ENCODE peak calls at places on chromosomes 1 and 21, in seven cellular contexts. C is H4; E is stimulated activated CD8-positive, alpha-beta memory T cell treated with anti-CD3 and anti-CD28 coated beads, Interleukin-4, amount 100 ng/mL, for 1 hour; Q is T follicular helper cell; L is NT2/D1; I is left colon; X is LoVo. V is an unnamed sample.

GRCh38 chr1:109274533-109275476 is 8.1 kb downstream of the PSRC1 start:
- DNase-seq in C (peak; percentile 86), E (no peak), Q (no peak), L (no peak), I (peak; percentile 49), X (peak; percentile 71), V (no peak)

GRCh38 chr1:168606096-168606495 is 29.7 kb downstream of the XCL1 start:
- DNase-seq in C (no peak), E (no peak), Q (no peak), L (no peak), I (no peak), X (no peak), V (no peak)

GRCh38 chr1:18539171-18539570 is 58.4 kb downstream of the KLHDC7A start:
- DNase-seq in C (peak; percentile 54), E (no peak), Q (no peak), L (no peak), I (peak; percentile 25), X (no peak), V (no peak)

GRCh38 chr1:147541672-147542548 is 609 bp downstream of the BCL9 start:
- DNase-seq in C (no peak), E (no peak), Q (no peak), L (peak; percentile 51), I (peak; percentile 49), X (no peak), V (peak; percentile 83)

GRCh38 chr1:232793944-232794343 is 11.3 kb upstream of the MAP10 start:
- DNase-seq in C (peak; percentile 79), E (no peak), Q (no peak), L (no peak), I (no peak), X (peak; percentile 41), V (no peak)

GRCh38 chr1:46301406-46302090 is 1.9 kb downstream of the LRRC41 start:
- DNase-seq in C (no peak), E (no peak), Q (peak; percentile 2), L (no peak), I (no peak), X (no peak), V (no peak)

GRCh38 chr1:42179275-42179674 is 14.7 kb upstream of the GUCA2A start:
- DNase-seq in C (no peak), E (no peak), Q (no peak), L (no peak), I (no peak), X (no peak), V (no peak)

GRCh38 chr21:45283019-45283610 is 4.6 kb downstream of the POFUT2 start:
- DNase-seq in C (no peak), E (no peak), Q (no peak), L (no peak), I (no peak), X (no peak), V (no peak)

GRCh38 chr1:172653015-172653709 is 5.7 kb upstream of the FASLG start:
- DNase-seq in C (peak; percentile 46), E (no peak), Q (no peak), L (no peak), I (no peak), X (no peak), V (no peak)

GRCh38 chr1:32919811-32920733 is 18.9 kb upstream of the TMEM54 start:
- DNase-seq in C (peak; percentile 69), E (no peak), Q (no peak), L (no peak), I (no peak), X (no peak), V (no peak)

GRCh38 chr21:26888256-26888655 is 43.0 kb upstream of the ADAMTS1 start:
- DNase-seq in C (no peak), E (no peak), Q (no peak), L (no peak), I (no peak), X (no peak), V (no peak)

GRCh38 chr21:35324372-35325220 is 275.5 kb upstream of the RUNX1 start:
- DNase-seq in C (peak; percentile 80), E (no peak), Q (no peak), L (peak; percentile 20), I (no peak), X (peak; percentile 22), V (no peak)

GRCh38 chr1:43975249-43975961 is 645 bp downstream of the ATP6V0B start:
- DNase-seq in C (no peak), E (no peak), Q (peak; percentile 48), L (no peak), I (peak; percentile 79), X (no peak), V (peak; percentile 70)

GRCh38 chr1:29506678-29507225 is 270.4 kb downstream of the PTPRU start:
- DNase-seq in C (no peak), E (no peak), Q (no peak), L (no peak), I (no peak), X (no peak), V (no peak)

GRCh38 chr1:212311836-212312497 is 26.8 kb downstream of the PPP2R5A start:
- DNase-seq in C (no peak), E (no peak), Q (no peak), L (no peak), I (no peak), X (no peak), V (no peak)

GRCh38 chr1:50724626-50725286 is 235.3 kb downstream of the FAF1 start:
- DNase-seq in C (no peak), E (no peak), Q (no peak), L (no peak), I (no peak), X (no peak), V (no peak)

GRCh38 chr1:151393583-151393982 is 5.8 kb upstream of the PSMB4 start:
- DNase-seq in C (no peak), E (no peak), Q (no peak), L (no peak), I (no peak), X (no peak), V (no peak)

GRCh38 chr21:45417256-45417950 is 12.4 kb downstream of the COL18A1 start:
- DNase-seq in C (peak; percentile 43), E (no peak), Q (no peak), L (no peak), I (no peak), X (no peak), V (no peak)

GRCh38 chr1:29062157-29062942 is 61.4 kb downstream of the TMEM200B start:
- DNase-seq in C (no peak), E (no peak), Q (no peak), L (no peak), I (no peak), X (no peak), V (no peak)

GRCh38 chr1:243433737-243434370 is 178.0 kb downstream of the SDCCAG8 start:
- DNase-seq in C (no peak), E (no peak), Q (no peak), L (no peak), I (no peak), X (no peak), V (no peak)

GRCh38 chr1:35576061-35576765 is 3.1 kb downstream of the TFAP2E start:
- DNase-seq in C (no peak), E (no peak), Q (no peak), L (no peak), I (no peak), X (no peak), V (no peak)

GRCh38 chr21:25573409-25574206 is 33.7 kb downstream of the MRPL39 start:
- DNase-seq in C (peak; percentile 80), E (no peak), Q (peak; percentile 34), L (no peak), I (no peak), X (peak; percentile 16), V (no peak)

GRCh38 chr1:16072616-16073484 is 601 bp downstream of the FAM131C start:
- DNase-seq in C (no peak), E (no peak), Q (no peak), L (no peak), I (peak; percentile 35), X (peak; percentile 11), V (no peak)

GRCh38 chr21:45930792-45931191 is 50.8 kb upstream of the COL6A1 start:
- DNase-seq in C (no peak), E (no peak), Q (no peak), L (no peak), I (no peak), X (no peak), V (no peak)

GRCh38 chr1:12129624-12130023 is 37.2 kb upstream of the TNFRSF1B start:
- DNase-seq in C (no peak), E (no peak), Q (no peak), L (no peak), I (no peak), X (no peak), V (no peak)

GRCh38 chr1:230054092-230054749 is 12.8 kb upstream of the GALNT2 start:
- DNase-seq in C (no peak), E (no peak), Q (no peak), L (no peak), I (no peak), X (no peak), V (no peak)

GRCh38 chr1:39110325-39110851 is 84.2 kb downstream of the NDUFS5 start:
- DNase-seq in C (no peak), E (no peak), Q (no peak), L (no peak), I (no peak), X (no peak), V (no peak)

GRCh38 chr1:59142663-59143487 is 154.0 kb upstream of the FGGY start:
- DNase-seq in C (peak; percentile 55), E (no peak), Q (no peak), L (peak; percentile 59), I (no peak), X (peak; percentile 88), V (no peak)

GRCh38 chr1:185674201-185674600 is 60.0 kb upstream of the HMCN1 start:
- DNase-seq in C (no peak), E (no peak), Q (no peak), L (no peak), I (no peak), X (no peak), V (peak; percentile 22)

GRCh38 chr1:116944613-116945012 is 34.9 kb downstream of the PTGFRN start:
- DNase-seq in C (no peak), E (no peak), Q (no peak), L (no peak), I (no peak), X (no peak), V (peak; percentile 58)